ENCODE peak calls at places on chromosomes 1 and 21, in seven cellular contexts. F is psoas muscle; G is activated naive CD8-positive, alpha-beta T cell treated with anti-CD3 and anti-CD28 coated beads, Interleukin-2, amount 10 ng/mL, durations not matched to agents 7 days and 5 days; H is NK-92 treated with Interleukin-12 subunit alpha and Interleukin-12 subunit beta, amount 100 ng/mL, for 24 hours; J is brain microvascular endothelial cell; U is GM04503; C is fibroblast of mammary gland. W is an unnamed sample.

GRCh38 chr21:45299026-45299863 is 11.6 kb upstream of the POFUT2 start:
- DNase-seq in F (no peak), G (no peak), H (no peak), J (peak; percentile 75), U (no peak), C (no peak), W (no peak)

GRCh38 chr21:14520535-14520934 is 25.6 kb downstream of the SAMSN1 start:
- DNase-seq in F (no peak), G (no peak), H (no peak), J (no peak), U (no peak), C (no peak), W (no peak)

GRCh38 chr1:165235158-165235776 is 121.2 kb downstream of the LMX1A start:
- DNase-seq in F (peak; percentile 12), G (no peak), H (no peak), J (no peak), U (no peak), C (no peak), W (no peak)

GRCh38 chr21:45409466-45410150 is 4.6 kb downstream of the COL18A1 start:
- DNase-seq in F (peak; percentile 39), G (no peak), H (no peak), J (no peak), U (no peak), C (peak; percentile 64), W (no peak)

GRCh38 chr21:16115461-16115860 is 385.7 kb downstream of the USP25 start:
- DNase-seq in F (no peak), G (no peak), H (no peak), J (no peak), U (no peak), C (no peak), W (no peak)

GRCh38 chr21:31927872-31928476 is 55.2 kb downstream of the HUNK start:
- DNase-seq in F (no peak), G (no peak), H (no peak), J (no peak), U (no peak), C (no peak), W (no peak)

GRCh38 chr1:94634977-94635416 is 93.4 kb upstream of the F3 start:
- DNase-seq in F (no peak), G (no peak), H (no peak), J (no peak), U (no peak), C (peak; percentile 17), W (no peak)

GRCh38 chr1:66929289-66929688 is 4.5 kb downstream of the MIER1 start:
- DNase-seq in F (no peak), G (no peak), H (no peak), J (no peak), U (no peak), C (no peak), W (no peak)

GRCh38 chr1:185375583-185375982 is 58.5 kb upstream of the IVNS1ABP start:
- DNase-seq in F (peak; percentile 20), G (peak; percentile 35), H (no peak), J (peak; percentile 45), U (no peak), C (peak; percentile 19), W (no peak)

GRCh38 chr1:67307251-67308060 is at the start of gene IL12RB2:
- DNase-seq in F (peak; percentile 23), G (peak; percentile 70), H (peak; percentile 68), J (no peak), U (no peak), C (no peak), W (no peak)

GRCh38 chr1:200512191-200512590 is 102.4 kb upstream of the ZNF281 start:
- DNase-seq in F (no peak), G (no peak), H (no peak), J (peak; percentile 69), U (no peak), C (peak; percentile 96), W (peak; percentile 23)

GRCh38 chr1:917466-918091 is 6.1 kb upstream of the SAMD11 start:
- DNase-seq in F (no peak), G (no peak), H (no peak), J (no peak), U (no peak), C (no peak), W (no peak)

GRCh38 chr1:38018864-38019343 is 6.4 kb downstream of the UTP11 start:
- DNase-seq in F (no peak), G (no peak), H (no peak), J (no peak), U (no peak), C (peak; percentile 67), W (no peak)

GRCh38 chr1:22176258-22176657 is 33.4 kb upstream of the WNT4 start:
- DNase-seq in F (no peak), G (no peak), H (no peak), J (no peak), U (no peak), C (no peak), W (no peak)

GRCh38 chr1:78549366-78549765 is 58.6 kb downstream of the PTGFR start:
- DNase-seq in F (no peak), G (no peak), H (no peak), J (no peak), U (no peak), C (no peak), W (no peak)

GRCh38 chr1:31717341-31717740 is 13.5 kb upstream of the COL16A1 start:
- DNase-seq in F (no peak), G (no peak), H (no peak), J (no peak), U (no peak), C (no peak), W (no peak)

GRCh38 chr1:78032964-78033796 is 12.6 kb upstream of the GIPC2 start:
- DNase-seq in F (no peak), G (no peak), H (no peak), J (no peak), U (no peak), C (no peak), W (no peak)

GRCh38 chr1:24141311-24141997 is 1.5 kb downstream of the IL22RA1 start:
- DNase-seq in F (no peak), G (no peak), H (no peak), J (no peak), U (no peak), C (no peak), W (no peak)

GRCh38 chr1:116951175-116951935 is 41.6 kb downstream of the PTGFRN start:
- DNase-seq in F (peak; percentile 39), G (no peak), H (no peak), J (peak; percentile 49), U (peak; percentile 46), C (peak; percentile 78), W (no peak)

GRCh38 chr1:24849653-24850295 is 80.3 kb downstream of the RUNX3 start:
- DNase-seq in F (no peak), G (no peak), H (no peak), J (no peak), U (no peak), C (peak; percentile 35), W (no peak)

GRCh38 chr1:101907264-101907663 is 89.5 kb downstream of the OLFM3 start:
- DNase-seq in F (no peak), G (no peak), H (no peak), J (no peak), U (no peak), C (no peak), W (no peak)

GRCh38 chr1:66166746-66167145 is 367.2 kb upstream of the SGIP1 start:
- DNase-seq in F (no peak), G (no peak), H (no peak), J (no peak), U (no peak), C (no peak), W (no peak)

GRCh38 chr1:33111965-33112364 is 31.0 kb downstream of the AZIN2 start:
- DNase-seq in F (no peak), G (no peak), H (no peak), J (no peak), U (no peak), C (peak; percentile 52), W (no peak)

GRCh38 chr1:183571678-183572268 is 18.5 kb downstream of the NCF2 start:
- DNase-seq in F (no peak), G (no peak), H (no peak), J (peak; percentile 47), U (no peak), C (peak; percentile 59), W (no peak)

GRCh38 chr1:216665381-216665780 is 57.8 kb downstream of the ESRRG start:
- DNase-seq in F (no peak), G (no peak), H (no peak), J (no peak), U (no peak), C (peak; percentile 30), W (no peak)

GRCh38 chr21:37891953-37892352 is 24.3 kb downstream of the KCNJ6 start:
- DNase-seq in F (no peak), G (no peak), H (no peak), J (no peak), U (no peak), C (no peak), W (no peak)

GRCh38 chr21:37688952-37689659 is 227.2 kb downstream of the KCNJ6 start:
- DNase-seq in F (no peak), G (no peak), H (no peak), J (no peak), U (no peak), C (no peak), W (no peak)

GRCh38 chr1:18100493-18101063 is 7.0 kb upstream of the IGSF21 start:
- DNase-seq in F (peak; percentile 58), G (no peak), H (no peak), J (peak; percentile 60), U (peak; percentile 29), C (peak; percentile 61), W (no peak)

GRCh38 chr1:43300661-43301094 is at the start of gene TIE1:
- DNase-seq in F (peak; percentile 31), G (no peak), H (no peak), J (no peak), U (no peak), C (no peak), W (no peak)

GRCh38 chr21:30206551-30207251 is 9.2 kb downstream of the CLDN8 start:
- DNase-seq in F (no peak), G (no peak), H (no peak), J (peak; percentile 71), U (no peak), C (peak; percentile 62), W (no peak)

GRCh38 chr1:93450331-93450730 is 2.4 kb downstream of the FNBP1L start:
- DNase-seq in F (no peak), G (no peak), H (no peak), J (no peak), U (no peak), C (no peak), W (no peak)

GRCh38 chr1:33348676-33349080 is 27.8 kb upstream of the A3GALT2 start:
- DNase-seq in F (peak; percentile 41), G (no peak), H (no peak), J (no peak), U (no peak), C (no peak), W (no peak)

GRCh38 chr1:157968503-157968902 is 24.9 kb upstream of the KIRREL1 start:
- DNase-seq in F (peak; percentile 27), G (no peak), H (no peak), J (peak; percentile 20), U (peak; percentile 70), C (peak; percentile 98), W (no peak)

GRCh38 chr1:54498383-54499096 is 49.5 kb upstream of the ACOT11 start:
- DNase-seq in F (no peak), G (no peak), H (no peak), J (no peak), U (no peak), C (no peak), W (no peak)

GRCh38 chr1:1366699-1367067 is 8.3 kb downstream of the AURKAIP1 start:
- DNase-seq in F (no peak), G (no peak), H (no peak), J (no peak), U (no peak), C (no peak), W (no peak)

GRCh38 chr1:190147616-190148015 is 330.0 kb downstream of the BRINP3 start:
- DNase-seq in F (no peak), G (no peak), H (no peak), J (no peak), U (no peak), C (no peak), W (no peak)

GRCh38 chr1:58829861-58830260 is 46.0 kb upstream of the JUN start:
- DNase-seq in F (no peak), G (no peak), H (no peak), J (no peak), U (no peak), C (peak; percentile 59), W (no peak)

W was measured in AG04449.